ENCODE peak calls at places on chromosome 9, in six cellular contexts. F is tibial nerve, C is sigmoid colon, S is suprapubic skin, H is H1, W is A549. L is an unnamed sample.

GRCh38 chr9:78292716-78293497 is 4.0 kb upstream of the PSAT1 start:
- DNase-seq in F (no peak), C (no peak), S (no peak), H (no peak), W (no peak), L (peak)

GRCh38 chr9:6449086-6449485 is 36.1 kb downstream of the UHRF2 start:
- DNase-seq in F (no peak), C (no peak), S (no peak), H (no peak), W (no peak), L (no peak)

GRCh38 chr9:127112683-127113539 is 9.5 kb downstream of the ANGPTL2 start:
- DNase-seq in F (no peak), C (no peak), S (no peak), H (no peak), W (no peak), L (no peak)

GRCh38 chr9:98714833-98715232 is 6.1 kb upstream of the GABBR2 start:
- DNase-seq in F (no peak), C (no peak), S (no peak), H (no peak), W (no peak), L (no peak)

GRCh38 chr9:96618209-96619108 is 1.2 kb downstream of the CDC14B start:
- DNase-seq in F (no peak), C (peak), S (peak), H (no peak), W (peak), L (peak)

GRCh38 chr9:120265791-120266190 is 314.2 kb downstream of the CDK5RAP2 start:
- DNase-seq in F (no peak), C (no peak), S (no peak), H (no peak), W (no peak), L (no peak)

GRCh38 chr9:137449081-137449844 is 8.1 kb upstream of the ENTPD8 start:
- DNase-seq in F (no peak), C (no peak), S (peak), H (no peak), W (no peak), L (no peak)

GRCh38 chr9:133199648-133200321 is 9.3 kb downstream of the OBP2B start:
- DNase-seq in F (no peak), C (no peak), S (no peak), H (no peak), W (no peak), L (no peak)

GRCh38 chr9:28050046-28050445 is 476.8 kb upstream of the C9orf72 start:
- DNase-seq in F (no peak), C (no peak), S (no peak), H (no peak), W (no peak), L (no peak)

GRCh38 chr9:93099551-93100264 is 3.7 kb downstream of the CARD19 start:
- DNase-seq in F (no peak), C (peak), S (peak), H (no peak), W (no peak), L (no peak)

GRCh38 chr9:73667749-73668148 is 516.1 kb downstream of the ANXA1 start:
- DNase-seq in F (no peak), C (no peak), S (no peak), H (no peak), W (peak), L (no peak)

GRCh38 chr9:128877852-128878251 is 3.9 kb downstream of the KYAT1 start:
- DNase-seq in F (no peak), C (no peak), S (no peak), H (no peak), W (no peak), L (no peak)

GRCh38 chr9:133224762-133225161 is 15.7 kb upstream of the OBP2B start:
- DNase-seq in F (no peak), C (peak), S (no peak), H (no peak), W (no peak), L (no peak)

GRCh38 chr9:6884960-6885359 is 127.2 kb downstream of the KDM4C start:
- DNase-seq in F (no peak), C (no peak), S (no peak), H (no peak), W (no peak), L (no peak)

GRCh38 chr9:122779181-122779580 is 9.6 kb upstream of the OR5C1 start:
- DNase-seq in F (no peak), C (no peak), S (no peak), H (no peak), W (no peak), L (no peak)

GRCh38 chr9:89623925-89624420 is 19.2 kb downstream of the GADD45G start:
- DNase-seq in F (no peak), C (peak), S (no peak), H (no peak), W (no peak), L (no peak)
- TF ChIP-seq EP300 in F (no peak), C (no peak), S (no peak), H (no peak), W (no peak), L (peak)

GRCh38 chr9:10614201-10614870 is 1.5 kb upstream of the PTPRD start:
- DNase-seq in F (no peak), C (no peak), S (no peak), H (no peak), W (no peak), L (no peak)

GRCh38 chr9:10612649-10613398 is at the start of gene PTPRD:
- DNase-seq in F (no peak), C (no peak), S (no peak), H (peak), W (peak), L (no peak)

DNA sequence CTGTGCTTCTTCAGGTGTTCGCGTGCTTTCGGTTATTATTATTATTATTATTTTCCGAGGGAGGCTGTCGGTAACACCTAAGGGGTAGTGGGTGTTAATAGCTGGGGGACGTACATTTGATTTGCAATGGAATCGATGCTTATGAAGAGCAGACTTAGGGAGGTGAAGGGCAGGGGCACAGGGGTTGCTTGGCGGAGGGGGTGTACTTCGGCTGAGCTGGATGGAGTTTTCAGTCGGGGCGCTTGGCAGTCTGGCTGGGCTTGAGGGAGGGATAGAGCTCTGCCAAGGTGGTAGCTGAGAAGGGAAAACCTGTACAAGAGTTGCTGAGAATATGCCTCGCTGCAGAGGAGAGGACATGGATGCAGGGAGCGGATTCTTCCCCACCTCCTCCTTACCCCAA is 611 bp upstream of the PTPRD start:
- DNase-seq in F (no peak), C (no peak), S (no peak), H (no peak), W (no peak), L (no peak)
- H3K4me3 ChIP-seq in F (peak), C (no peak), S (peak), H (peak), W (peak), L (peak)

DNA sequence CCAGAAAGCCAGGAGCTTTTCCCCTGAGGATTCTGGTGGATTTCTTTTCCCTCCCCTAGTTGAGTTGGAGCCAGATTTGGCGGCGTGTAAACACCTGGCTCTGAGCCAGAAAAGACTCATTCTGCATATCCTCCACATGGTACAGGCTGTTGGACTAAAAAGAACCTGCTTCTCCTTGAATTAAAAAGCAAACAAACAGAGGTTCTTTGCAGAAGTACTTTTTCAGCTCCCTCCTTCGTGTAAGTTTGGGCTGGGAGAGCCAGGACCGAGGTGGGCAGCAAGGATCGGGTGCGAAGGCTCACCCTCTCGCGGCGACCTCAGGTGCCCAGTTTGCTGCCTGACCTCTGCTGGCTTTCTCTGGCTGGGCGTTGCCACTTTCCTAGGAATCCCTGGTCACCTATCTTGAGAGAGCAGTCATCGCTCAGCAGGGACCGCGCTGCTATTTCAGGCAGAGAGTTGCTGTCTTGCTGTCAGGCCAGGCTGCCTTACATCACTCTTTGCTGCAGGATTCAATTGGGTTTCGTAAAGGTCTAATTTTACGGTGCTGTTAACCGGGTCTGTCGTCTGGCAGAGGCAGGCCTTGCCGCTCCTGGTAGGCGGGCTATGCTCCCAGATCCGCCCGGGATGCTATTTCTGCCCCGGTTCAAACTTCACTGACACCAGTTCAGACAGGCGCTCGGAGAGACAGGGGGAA is 3.2 kb downstream of the PAPPA start:
- DNase-seq in F (no peak), C (peak), S (peak), H (no peak), W (peak), L (no peak)
- TF ChIP-seq EP300 in F (peak), C (no peak), S (no peak), H (no peak), W (no peak), L (no peak)

GRCh38 chr9:35538361-35539234 is 48.7 kb downstream of the RUSC2 start:
- DNase-seq in F (peak), C (peak), S (peak), H (no peak), W (no peak), L (no peak)
- H3K4me3 ChIP-seq in F (peak), C (peak), S (peak), H (peak), W (no peak), L (peak)